ENCODE peak calls at places on chromosomes 2 and 18, in eight cellular contexts. One of them, this sample, is unnamed. For H3K9me3, the result is how much of the 10 kb centered on the place peaks cover.

GRCh38 chr18:50297621-50298442 is 10.3 kb upstream of the CXXC1 start:
- DNase-seq in SK-N-SH: peak
- DNase-seq in transverse colon: peak
- DNase-seq in heart left ventricle: peak
- DNase-seq in psoas muscle: peak
- DNase-seq in IMR-90: peak
- DNase-seq in esophagus squamous epithelium: peak
- DNase-seq in heart right ventricle: peak
- DNase-seq in this sample: peak

GRCh38 chr2:36886664-36887063 is 79.7 kb downstream of the STRN start:
- DNase-seq in SK-N-SH: no peak
- DNase-seq in transverse colon: no peak
- DNase-seq in heart left ventricle: no peak
- DNase-seq in psoas muscle: no peak
- DNase-seq in IMR-90: peak
- DNase-seq in esophagus squamous epithelium: no peak
- DNase-seq in heart right ventricle: no peak
- DNase-seq in this sample: no peak

GRCh38 chr2:31812051-31812798 is 198.6 kb downstream of the MEMO1 start:
- DNase-seq in SK-N-SH: no peak
- DNase-seq in transverse colon: no peak
- DNase-seq in heart left ventricle: no peak
- DNase-seq in psoas muscle: no peak
- DNase-seq in IMR-90: peak
- DNase-seq in esophagus squamous epithelium: no peak
- DNase-seq in heart right ventricle: no peak
- DNase-seq in this sample: no peak

GRCh38 chr2:196376984-196377877 is 205.9 kb upstream of the STK17B start:
- DNase-seq in SK-N-SH: no peak
- DNase-seq in transverse colon: no peak
- DNase-seq in heart left ventricle: no peak
- DNase-seq in psoas muscle: no peak
- DNase-seq in IMR-90: peak
- DNase-seq in esophagus squamous epithelium: no peak
- DNase-seq in heart right ventricle: no peak
- DNase-seq in this sample: no peak

GRCh38 chr18:46497129-46497528 is 159.9 kb downstream of the LOXHD1 start:
- DNase-seq in SK-N-SH: no peak
- DNase-seq in transverse colon: no peak
- DNase-seq in heart left ventricle: no peak
- DNase-seq in psoas muscle: no peak
- DNase-seq in IMR-90: no peak
- DNase-seq in esophagus squamous epithelium: no peak
- DNase-seq in heart right ventricle: peak
- DNase-seq in this sample: peak

GRCh38 chr2:235729182-235729929 is 235.5 kb downstream of the AGAP1 start:
- DNase-seq in SK-N-SH: no peak
- DNase-seq in transverse colon: no peak
- DNase-seq in heart left ventricle: no peak
- DNase-seq in psoas muscle: no peak
- DNase-seq in IMR-90: no peak
- DNase-seq in esophagus squamous epithelium: no peak
- DNase-seq in heart right ventricle: no peak
- DNase-seq in this sample: no peak

GRCh38 chr2:37713258-37713700 is 41.8 kb upstream of the CDC42EP3 start:
- DNase-seq in SK-N-SH: no peak
- DNase-seq in transverse colon: no peak
- DNase-seq in heart left ventricle: no peak
- DNase-seq in psoas muscle: no peak
- DNase-seq in IMR-90: peak
- DNase-seq in esophagus squamous epithelium: no peak
- DNase-seq in heart right ventricle: no peak
- DNase-seq in this sample: no peak

GRCh38 chr2:74540291-74540690 is 10.6 kb downstream of the HTRA2 start:
- DNase-seq in SK-N-SH: no peak
- DNase-seq in transverse colon: no peak
- DNase-seq in heart left ventricle: peak
- DNase-seq in psoas muscle: peak
- DNase-seq in IMR-90: no peak
- DNase-seq in esophagus squamous epithelium: no peak
- DNase-seq in heart right ventricle: peak
- DNase-seq in this sample: peak

GRCh38 chr2:232838406-232838874 is 31.6 kb upstream of the SNORC start:
- DNase-seq in SK-N-SH: no peak
- DNase-seq in transverse colon: peak
- DNase-seq in heart left ventricle: no peak
- DNase-seq in psoas muscle: no peak
- DNase-seq in IMR-90: peak
- DNase-seq in esophagus squamous epithelium: no peak
- DNase-seq in heart right ventricle: no peak
- DNase-seq in this sample: no peak

GRCh38 chr2:187497858-187498463 is 49.9 kb upstream of the CALCRL start:
- DNase-seq in SK-N-SH: no peak
- DNase-seq in transverse colon: no peak
- DNase-seq in heart left ventricle: no peak
- DNase-seq in psoas muscle: no peak
- DNase-seq in IMR-90: no peak
- DNase-seq in esophagus squamous epithelium: no peak
- DNase-seq in heart right ventricle: no peak
- DNase-seq in this sample: no peak

GRCh38 chr18:36758001-36758400 is 70.8 kb downstream of the TPGS2 start:
- DNase-seq in SK-N-SH: no peak
- DNase-seq in transverse colon: no peak
- DNase-seq in heart left ventricle: no peak
- DNase-seq in psoas muscle: no peak
- DNase-seq in IMR-90: peak
- DNase-seq in esophagus squamous epithelium: no peak
- DNase-seq in heart right ventricle: no peak
- DNase-seq in this sample: no peak

GRCh38 chr2:28378679-28379392 is 13.8 kb upstream of the FOSL2 start:
- DNase-seq in SK-N-SH: no peak
- DNase-seq in transverse colon: no peak
- DNase-seq in heart left ventricle: no peak
- DNase-seq in psoas muscle: peak
- DNase-seq in IMR-90: no peak
- DNase-seq in esophagus squamous epithelium: no peak
- DNase-seq in heart right ventricle: no peak
- DNase-seq in this sample: no peak

GRCh38 chr2:217622205-217622621 is 380.6 kb downstream of the TNS1 start:
- DNase-seq in SK-N-SH: peak
- DNase-seq in transverse colon: peak
- DNase-seq in heart left ventricle: peak
- DNase-seq in psoas muscle: no peak
- DNase-seq in IMR-90: peak
- DNase-seq in esophagus squamous epithelium: no peak
- DNase-seq in heart right ventricle: no peak
- DNase-seq in this sample: no peak

GRCh38 chr2:234977228-234977679 is 25.4 kb downstream of the SH3BP4 start:
- DNase-seq in SK-N-SH: no peak
- DNase-seq in transverse colon: no peak
- DNase-seq in heart left ventricle: no peak
- DNase-seq in psoas muscle: no peak
- DNase-seq in IMR-90: no peak
- DNase-seq in esophagus squamous epithelium: no peak
- DNase-seq in heart right ventricle: no peak
- DNase-seq in this sample: no peak

DNA sequence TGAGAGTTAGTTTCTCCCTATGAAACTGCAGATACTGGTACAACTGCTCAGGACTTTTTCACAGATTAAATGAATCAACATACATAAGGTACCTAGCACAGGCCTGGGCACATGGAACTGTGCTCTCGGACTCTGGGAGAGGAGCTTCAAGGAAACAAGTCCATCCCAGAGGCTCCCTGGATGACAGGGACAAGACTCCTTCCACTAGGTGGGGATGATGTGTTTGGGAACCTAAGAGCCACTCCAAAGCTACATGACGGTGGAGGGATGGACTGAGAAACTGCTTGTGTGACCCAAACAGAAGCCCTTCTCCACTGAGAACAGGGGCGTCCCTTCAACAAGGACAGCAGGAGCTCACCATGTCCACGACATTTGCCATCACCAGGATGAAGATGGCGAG is 37.1 kb downstream of the CENPO start:
- DNase-seq in SK-N-SH: peak
- DNase-seq in transverse colon: peak
- DNase-seq in heart left ventricle: no peak
- DNase-seq in psoas muscle: peak
- DNase-seq in IMR-90: peak
- DNase-seq in esophagus squamous epithelium: no peak
- DNase-seq in heart right ventricle: no peak
- DNase-seq in this sample: no peak
- TF ChIP-seq CTCF in SK-N-SH: no peak
- TF ChIP-seq CTCF in transverse colon: no peak
- TF ChIP-seq CTCF in heart left ventricle: no peak
- TF ChIP-seq CTCF in psoas muscle: no peak
- TF ChIP-seq CTCF in IMR-90: peak
- TF ChIP-seq CTCF in esophagus squamous epithelium: no peak
- TF ChIP-seq CTCF in heart right ventricle: peak
- TF ChIP-seq CTCF in this sample: no peak

GRCh38 chr2:240964854-240965295 is 33.5 kb upstream of the SNED1 start:
- DNase-seq in SK-N-SH: no peak
- DNase-seq in transverse colon: no peak
- DNase-seq in heart left ventricle: peak
- DNase-seq in psoas muscle: peak
- DNase-seq in IMR-90: no peak
- DNase-seq in esophagus squamous epithelium: no peak
- DNase-seq in heart right ventricle: no peak
- DNase-seq in this sample: peak

GRCh38 chr2:240966457-240966905 is 31.9 kb upstream of the SNED1 start:
- DNase-seq in SK-N-SH: no peak
- DNase-seq in transverse colon: no peak
- DNase-seq in heart left ventricle: no peak
- DNase-seq in psoas muscle: peak
- DNase-seq in IMR-90: no peak
- DNase-seq in esophagus squamous epithelium: no peak
- DNase-seq in heart right ventricle: no peak
- DNase-seq in this sample: peak

GRCh38 chr2:240964221-240964853 is 34.1 kb upstream of the SNED1 start:
- DNase-seq in SK-N-SH: no peak
- DNase-seq in transverse colon: no peak
- DNase-seq in heart left ventricle: peak
- DNase-seq in psoas muscle: peak
- DNase-seq in IMR-90: no peak
- DNase-seq in esophagus squamous epithelium: no peak
- DNase-seq in heart right ventricle: no peak
- DNase-seq in this sample: peak

GRCh38 chr2:240965905-240966456 is 32.4 kb upstream of the SNED1 start:
- DNase-seq in SK-N-SH: no peak
- DNase-seq in transverse colon: no peak
- DNase-seq in heart left ventricle: peak
- DNase-seq in psoas muscle: peak
- DNase-seq in IMR-90: no peak
- DNase-seq in esophagus squamous epithelium: no peak
- DNase-seq in heart right ventricle: no peak
- DNase-seq in this sample: peak

GRCh38 chr2:240965296-240965904 is 33.0 kb upstream of the SNED1 start:
- DNase-seq in SK-N-SH: peak
- DNase-seq in transverse colon: peak
- DNase-seq in heart left ventricle: peak
- DNase-seq in psoas muscle: peak
- DNase-seq in IMR-90: no peak
- DNase-seq in esophagus squamous epithelium: no peak
- DNase-seq in heart right ventricle: no peak
- DNase-seq in this sample: peak
- H3K27ac ChIP-seq in SK-N-SH: no peak
- H3K27ac ChIP-seq in transverse colon: no peak
- H3K27ac ChIP-seq in heart left ventricle: no peak
- H3K27ac ChIP-seq in psoas muscle: no peak
- H3K27ac ChIP-seq in IMR-90: no peak
- H3K27ac ChIP-seq in esophagus squamous epithelium: no peak
- H3K27ac ChIP-seq in heart right ventricle: no peak
- H3K27ac ChIP-seq in this sample: peak

GRCh38 chr2:194385376-194385775 is 1271.7 kb upstream of the SLC39A10 start:
- DNase-seq in SK-N-SH: no peak
- DNase-seq in transverse colon: no peak
- DNase-seq in heart left ventricle: no peak
- DNase-seq in psoas muscle: no peak
- DNase-seq in IMR-90: no peak
- DNase-seq in esophagus squamous epithelium: no peak
- DNase-seq in heart right ventricle: no peak
- DNase-seq in this sample: no peak

GRCh38 chr2:194383404-194383803 is 1273.6 kb upstream of the SLC39A10 start:
- DNase-seq in SK-N-SH: no peak
- DNase-seq in transverse colon: no peak
- DNase-seq in heart left ventricle: no peak
- DNase-seq in psoas muscle: no peak
- DNase-seq in IMR-90: no peak
- DNase-seq in esophagus squamous epithelium: no peak
- DNase-seq in heart right ventricle: no peak
- DNase-seq in this sample: no peak

GRCh38 chr2:194380011-194380410 is 1277.0 kb upstream of the SLC39A10 start:
- DNase-seq in SK-N-SH: no peak
- DNase-seq in transverse colon: no peak
- DNase-seq in heart left ventricle: no peak
- DNase-seq in psoas muscle: no peak
- DNase-seq in IMR-90: no peak
- DNase-seq in esophagus squamous epithelium: no peak
- DNase-seq in heart right ventricle: no peak
- DNase-seq in this sample: no peak

GRCh38 chr2:194382221-194382620 is 1274.8 kb upstream of the SLC39A10 start:
- DNase-seq in SK-N-SH: no peak
- DNase-seq in transverse colon: no peak
- DNase-seq in heart left ventricle: no peak
- DNase-seq in psoas muscle: no peak
- DNase-seq in IMR-90: no peak
- DNase-seq in esophagus squamous epithelium: no peak
- DNase-seq in heart right ventricle: no peak
- DNase-seq in this sample: no peak
- H3K9me3 ChIP-seq in SK-N-SH: under half
- H3K9me3 ChIP-seq in transverse colon: under half
- H3K9me3 ChIP-seq in heart left ventricle: under half
- H3K9me3 ChIP-seq in psoas muscle: under half
- H3K9me3 ChIP-seq in IMR-90: under half
- H3K9me3 ChIP-seq in esophagus squamous epithelium: under half
- H3K9me3 ChIP-seq in heart right ventricle: under half
- H3K9me3 ChIP-seq in this sample: under half

DNA sequence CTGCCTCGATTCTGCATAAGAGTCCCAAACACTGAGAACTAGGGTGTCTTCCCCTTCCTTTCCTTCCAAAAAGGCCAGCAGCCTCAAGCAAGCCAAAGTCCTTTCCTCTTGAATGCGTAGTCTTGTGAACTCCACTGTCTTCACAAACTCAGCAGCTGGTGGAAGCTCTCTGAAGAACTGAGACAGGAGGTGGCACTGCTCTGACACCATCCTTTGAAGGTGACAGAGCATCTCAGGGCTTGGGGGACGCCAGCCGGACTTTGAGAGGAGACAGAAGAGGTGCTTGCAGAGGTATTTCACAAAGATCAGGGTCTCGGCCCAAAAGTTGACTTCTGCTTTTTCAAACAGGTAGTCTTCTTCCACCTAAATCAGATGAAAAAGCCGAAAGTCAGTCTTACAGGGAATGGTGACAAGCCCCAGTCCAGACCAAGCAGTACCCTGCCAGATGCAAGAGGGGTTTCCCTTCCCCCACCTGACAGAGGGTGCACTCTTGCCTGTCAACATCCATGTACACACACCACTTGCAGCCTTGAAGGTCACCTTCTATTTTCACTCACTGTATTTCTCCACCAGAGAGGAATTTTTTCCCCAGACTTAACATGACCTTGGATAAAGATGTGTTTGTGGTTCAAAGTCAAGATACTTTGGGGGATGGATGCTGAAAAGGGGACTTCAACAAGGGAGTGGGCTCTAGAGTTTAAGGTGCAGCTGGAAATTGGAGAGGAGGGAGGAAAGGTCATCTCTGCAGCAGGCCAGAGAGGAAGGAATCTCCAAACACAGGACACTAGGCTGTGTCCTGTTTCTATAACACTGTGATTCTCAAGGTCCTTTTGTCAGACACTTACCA is 4.8 kb upstream of the ZFP36L2 start:
- DNase-seq in SK-N-SH: no peak
- DNase-seq in transverse colon: no peak
- DNase-seq in heart left ventricle: no peak
- DNase-seq in psoas muscle: no peak
- DNase-seq in IMR-90: no peak
- DNase-seq in esophagus squamous epithelium: no peak
- DNase-seq in heart right ventricle: no peak
- DNase-seq in this sample: no peak
- TF ChIP-seq CTCF in SK-N-SH: no peak
- TF ChIP-seq CTCF in transverse colon: no peak
- TF ChIP-seq CTCF in heart left ventricle: no peak
- TF ChIP-seq CTCF in psoas muscle: no peak
- TF ChIP-seq CTCF in IMR-90: no peak
- TF ChIP-seq CTCF in esophagus squamous epithelium: no peak
- TF ChIP-seq CTCF in heart right ventricle: peak
- TF ChIP-seq CTCF in this sample: peak